ENCODE peak calls at places on chromosome 3, in six cellular contexts. V, C, D, H, J and G are unnamed samples.

GRCh38 chr3:33035596-33035995 is 61.4 kb downstream of the GLB1 start:
- DNase-seq in V (no peak), C (peak; percentile 70), D (no peak), H (no peak), J (no peak), G (peak; percentile 37)

GRCh38 chr3:17047162-17047561 is 162.4 kb downstream of the PLCL2 start:
- DNase-seq in V (peak; percentile 82), C (no peak), D (no peak), H (no peak), J (peak; percentile 35), G (no peak)

GRCh38 chr3:57029924-57030323 is 30.5 kb upstream of the SPATA12 start:
- DNase-seq in V (no peak), C (no peak), D (no peak), H (no peak), J (no peak), G (no peak)

GRCh38 chr3:111881480-111881879 is 22.4 kb downstream of the PHLDB2 start:
- DNase-seq in V (no peak), C (no peak), D (no peak), H (no peak), J (no peak), G (no peak)

GRCh38 chr3:166444336-166444735 is 607.1 kb upstream of the BCHE start:
- DNase-seq in V (no peak), C (peak; percentile 18), D (no peak), H (no peak), J (no peak), G (no peak)

GRCh38 chr3:17674082-17674686 is 68.2 kb downstream of the TBC1D5 start:
- DNase-seq in V (no peak), C (no peak), D (no peak), H (no peak), J (no peak), G (no peak)

GRCh38 chr3:179884136-179884535 is 152.6 kb downstream of the PEX5L start:
- DNase-seq in V (no peak), C (no peak), D (no peak), H (no peak), J (no peak), G (no peak)

GRCh38 chr3:140316461-140316860 is 361.4 kb upstream of the TRIM42 start:
- DNase-seq in V (no peak), C (no peak), D (no peak), H (no peak), J (no peak), G (no peak)

GRCh38 chr3:170044795-170045244 is 7.0 kb downstream of the GPR160 start:
- DNase-seq in V (no peak), C (no peak), D (no peak), H (no peak), J (no peak), G (no peak)

GRCh38 chr3:127158614-127159221 is 34.2 kb upstream of the PRR23E start:
- DNase-seq in V (peak; percentile 78), C (no peak), D (no peak), H (peak; percentile 81), J (peak; percentile 18), G (peak; percentile 4)

GRCh38 chr3:45950686-45951600 is 7.7 kb downstream of the CXCR6 start:
- DNase-seq in V (no peak), C (no peak), D (no peak), H (no peak), J (no peak), G (no peak)

GRCh38 chr3:6736781-6737180 is 124.1 kb upstream of the GRM7 start:
- DNase-seq in V (no peak), C (no peak), D (no peak), H (no peak), J (no peak), G (no peak)

GRCh38 chr3:45628746-45629145 is 34.2 kb downstream of the LIMD1 start:
- DNase-seq in V (no peak), C (peak; percentile 53), D (no peak), H (no peak), J (no peak), G (peak; percentile 91)

GRCh38 chr3:69738291-69738690 is 973 bp upstream of the MITF start:
- DNase-seq in V (no peak), C (peak; percentile 26), D (no peak), H (no peak), J (no peak), G (peak; percentile 51)

GRCh38 chr3:66485291-66485968 is 15.4 kb downstream of the LRIG1 start:
- DNase-seq in V (no peak), C (peak; percentile 97), D (no peak), H (no peak), J (no peak), G (peak; percentile 93)

GRCh38 chr3:55485208-55485791 is 1.8 kb downstream of the WNT5A start:
- DNase-seq in V (peak; percentile 88), C (peak; percentile 88), D (no peak), H (peak; percentile 82), J (peak; percentile 59), G (peak; percentile 92)

GRCh38 chr3:53845103-53845880 is 927 bp downstream of the CHDH start:
- DNase-seq in V (peak; percentile 82), C (peak; percentile 13), D (peak; percentile 46), H (peak; percentile 41), J (peak; percentile 18), G (peak; percentile 33)

GRCh38 chr3:49703443-49703927 is 14.1 kb downstream of the RNF123 start:
- DNase-seq in V (peak; percentile 79), C (peak; percentile 62), D (no peak), H (peak; percentile 45), J (peak; percentile 52), G (peak; percentile 75)

GRCh38 chr3:154904328-154904727 is 175.8 kb upstream of the MME start:
- DNase-seq in V (peak; percentile 32), C (peak; percentile 54), D (peak; percentile 5), H (peak; percentile 2), J (peak; percentile 10), G (peak; percentile 36)

GRCh38 chr3:31341130-31341529 is 191.6 kb upstream of the STT3B start:
- DNase-seq in V (peak; percentile 61), C (no peak), D (no peak), H (no peak), J (no peak), G (no peak)

GRCh38 chr3:98577178-98577895 is 16.1 kb downstream of the CPOX start:
- DNase-seq in V (no peak), C (peak; percentile 67), D (no peak), H (no peak), J (peak; percentile 89), G (no peak)

GRCh38 chr3:99901200-99901926 is 83.7 kb downstream of the CMSS1 start:
- DNase-seq in V (no peak), C (peak; percentile 77), D (no peak), H (no peak), J (peak; percentile 11), G (peak; percentile 92)

GRCh38 chr3:128794788-128795649 is 69.0 kb downstream of the RAB7A start:
- DNase-seq in V (peak; percentile 73), C (peak; percentile 61), D (peak; percentile 17), H (peak; percentile 60), J (peak; percentile 64), G (peak; percentile 75)

GRCh38 chr3:28745436-28745835 is 396.8 kb upstream of the AZI2 start:
- DNase-seq in V (no peak), C (no peak), D (no peak), H (no peak), J (no peak), G (peak; percentile 15)

GRCh38 chr3:183212565-183212964 is 40.5 kb upstream of the B3GNT5 start:
- DNase-seq in V (no peak), C (no peak), D (no peak), H (no peak), J (no peak), G (no peak)

GRCh38 chr3:76122007-76122406 is 336.7 kb upstream of the ZNF717 start:
- DNase-seq in V (no peak), C (peak; percentile 61), D (no peak), H (no peak), J (no peak), G (peak; percentile 37)

GRCh38 chr3:127762077-127762786 is 60.1 kb downstream of the MGLL start:
- DNase-seq in V (no peak), C (no peak), D (no peak), H (no peak), J (no peak), G (no peak)

GRCh38 chr3:187630421-187630820 is 39.8 kb downstream of the SST start:
- DNase-seq in V (no peak), C (no peak), D (no peak), H (no peak), J (no peak), G (peak; percentile 31)
- H4K91ac ChIP-seq in V (no peak overlapping the region), C (no peak overlapping the region), D (no peak overlapping the region), H (no peak overlapping the region), J (no peak overlapping the region), G (no peak overlapping the region)

GRCh38 chr3:122481390-122481789 is 33.3 kb downstream of the KPNA1 start:
- DNase-seq in V (no peak), C (no peak), D (no peak), H (no peak), J (no peak), G (no peak)
- H4K91ac ChIP-seq in V (no peak overlapping the region), C (no peak overlapping the region), D (no peak overlapping the region), H (no peak overlapping the region), J (no peak overlapping the region), G (no peak overlapping the region)

DNA sequence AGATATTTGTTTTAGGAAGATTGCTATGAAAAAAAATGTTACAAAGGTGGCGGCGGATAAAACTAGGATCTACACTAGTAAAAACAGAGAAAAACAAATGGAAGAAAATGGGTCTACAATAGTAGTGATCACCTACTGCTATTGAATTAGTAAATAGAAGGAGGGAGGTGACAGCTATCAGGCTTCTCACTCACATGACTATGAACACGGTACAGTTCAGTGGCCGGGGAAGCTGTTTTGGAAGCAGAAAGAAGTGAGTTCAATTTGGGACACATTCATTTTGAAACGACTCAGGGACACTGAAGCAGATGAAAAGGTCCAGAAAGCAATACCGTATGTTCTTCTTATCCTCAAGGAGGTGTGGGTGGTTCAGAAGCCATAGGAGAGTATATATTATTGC is 138.3 kb downstream of the GSK3B start:
- DNase-seq in V (no peak), C (no peak), D (no peak), H (no peak), J (no peak), G (no peak)
- H4K91ac ChIP-seq in V (no peak overlapping the region), C (no peak overlapping the region), D (no peak overlapping the region), H (no peak overlapping the region), J (no peak overlapping the region), G (no peak overlapping the region)

GRCh38 chr3:14899993-14900618 is 47.3 kb upstream of the NR2C2 start:
- DNase-seq in V (peak; percentile 56), C (no peak), D (peak; percentile 17), H (no peak), J (no peak), G (no peak)

GRCh38 chr3:14897266-14897665 is 50.1 kb upstream of the NR2C2 start:
- DNase-seq in V (no peak), C (no peak), D (no peak), H (no peak), J (no peak), G (no peak)

GRCh38 chr3:14900881-14901873 is 46.2 kb upstream of the NR2C2 start:
- DNase-seq in V (no peak), C (no peak), D (no peak), H (no peak), J (no peak), G (no peak)

GRCh38 chr3:14902719-14903118 is 44.7 kb upstream of the NR2C2 start:
- DNase-seq in V (no peak), C (no peak), D (no peak), H (no peak), J (no peak), G (no peak)

DNA sequence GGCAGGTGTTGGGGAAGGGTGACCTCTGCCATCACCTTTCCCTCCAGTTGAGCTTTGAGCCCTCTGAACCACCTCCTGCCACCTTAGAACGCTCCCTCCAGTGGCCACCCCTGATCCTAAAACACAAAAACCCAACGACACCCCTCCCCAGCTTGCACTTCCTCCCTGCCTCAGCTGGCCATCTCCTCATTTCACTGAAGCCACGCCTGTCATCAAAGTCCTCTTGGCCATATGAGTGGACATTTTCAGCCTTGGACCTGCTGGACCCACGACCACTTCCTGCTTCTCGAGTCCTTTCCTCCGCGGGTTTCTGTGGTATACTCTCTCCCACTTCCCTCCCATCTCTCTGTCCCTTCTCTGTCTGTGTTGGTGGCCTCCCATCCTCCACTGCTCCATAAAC is 48.5 kb upstream of the NR2C2 start:
- DNase-seq in V (no peak), C (no peak), D (no peak), H (no peak), J (no peak), G (no peak)
- H4K91ac ChIP-seq in V (no peak overlapping the region), C (no peak overlapping the region), D (no peak overlapping the region), H (no peak overlapping the region), J (no peak overlapping the region), G (no peak overlapping the region)